ENCODE peak calls at places on chromosomes 6 and 20, in five cellular contexts. One of them, this sample, is unnamed.
A peak's percentile ranks its signal among the peaks of the same experiment; 100 is the strongest.

GRCh38 chr6:52497652-52498408 is 77.7 kb downstream of the EFHC1 start:
- DNase-seq in GM23248: peak; percentile 58
- DNase-seq in RPMI7951: no peak
- DNase-seq in foreskin fibroblast: peak; percentile 64
- DNase-seq in activated naive CD4-positive, alpha-beta T cell treated with anti-CD3 and anti-CD28 coated beads, Interleukin-2, amount 10 ng/mL, durations not matched to agents 7 days and 5 days: no peak
- DNase-seq in this sample: no peak

GRCh38 chr6:30766461-30767157 is 22.3 kb upstream of the IER3 start:
- DNase-seq in GM23248: no peak
- DNase-seq in foreskin fibroblast: no peak
- DNase-seq in activated naive CD4-positive, alpha-beta T cell treated with anti-CD3 and anti-CD28 coated beads, Interleukin-2, amount 10 ng/mL, durations not matched to agents 7 days and 5 days: no peak
- DNase-seq in RPMI7951: peak; percentile 63
- DNase-seq in this sample: no peak

GRCh38 chr6:128713461-128713860 is 169.5 kb upstream of the LAMA2 start:
- DNase-seq in activated naive CD4-positive, alpha-beta T cell treated with anti-CD3 and anti-CD28 coated beads, Interleukin-2, amount 10 ng/mL, durations not matched to agents 7 days and 5 days: no peak
- DNase-seq in foreskin fibroblast: peak; percentile 73
- DNase-seq in GM23248: peak; percentile 71
- DNase-seq in RPMI7951: peak; percentile 65
- DNase-seq in this sample: peak; percentile 66

GRCh38 chr20:15265910-15266309 is 928.5 kb upstream of the FLRT3 start:
- DNase-seq in activated naive CD4-positive, alpha-beta T cell treated with anti-CD3 and anti-CD28 coated beads, Interleukin-2, amount 10 ng/mL, durations not matched to agents 7 days and 5 days: no peak
- DNase-seq in RPMI7951: no peak
- DNase-seq in GM23248: no peak
- DNase-seq in foreskin fibroblast: no peak
- DNase-seq in this sample: no peak

GRCh38 chr6:134908906-134909516 is 40.9 kb downstream of the ALDH8A1 start:
- DNase-seq in foreskin fibroblast: peak; percentile 98
- DNase-seq in RPMI7951: peak; percentile 97
- DNase-seq in GM23248: peak; percentile 99
- DNase-seq in activated naive CD4-positive, alpha-beta T cell treated with anti-CD3 and anti-CD28 coated beads, Interleukin-2, amount 10 ng/mL, durations not matched to agents 7 days and 5 days: peak; percentile 27
- DNase-seq in this sample: peak; percentile 98

GRCh38 chr6:33958208-33958862 is 154.5 kb upstream of the MLN start:
- DNase-seq in RPMI7951: no peak
- DNase-seq in foreskin fibroblast: no peak
- DNase-seq in activated naive CD4-positive, alpha-beta T cell treated with anti-CD3 and anti-CD28 coated beads, Interleukin-2, amount 10 ng/mL, durations not matched to agents 7 days and 5 days: peak; percentile 28
- DNase-seq in GM23248: peak; percentile 8
- DNase-seq in this sample: no peak

GRCh38 chr20:34037121-34037520 is 43.4 kb downstream of the RALY start:
- DNase-seq in foreskin fibroblast: peak; percentile 33
- DNase-seq in activated naive CD4-positive, alpha-beta T cell treated with anti-CD3 and anti-CD28 coated beads, Interleukin-2, amount 10 ng/mL, durations not matched to agents 7 days and 5 days: peak; percentile 63
- DNase-seq in GM23248: peak; percentile 46
- DNase-seq in RPMI7951: no peak
- DNase-seq in this sample: no peak

GRCh38 chr6:5645275-5645674 is 361.4 kb downstream of the NRN1 start:
- DNase-seq in foreskin fibroblast: no peak
- DNase-seq in activated naive CD4-positive, alpha-beta T cell treated with anti-CD3 and anti-CD28 coated beads, Interleukin-2, amount 10 ng/mL, durations not matched to agents 7 days and 5 days: no peak
- DNase-seq in RPMI7951: no peak
- DNase-seq in GM23248: no peak
- DNase-seq in this sample: no peak

GRCh38 chr20:37969949-37970855 is 63.1 kb downstream of the TTI1 start:
- DNase-seq in GM23248: peak; percentile 64
- DNase-seq in activated naive CD4-positive, alpha-beta T cell treated with anti-CD3 and anti-CD28 coated beads, Interleukin-2, amount 10 ng/mL, durations not matched to agents 7 days and 5 days: no peak
- DNase-seq in RPMI7951: peak; percentile 31
- DNase-seq in foreskin fibroblast: no peak
- DNase-seq in this sample: no peak

GRCh38 chr6:126091507-126091906 is 105.2 kb downstream of the TRMT11 start:
- DNase-seq in RPMI7951: no peak
- DNase-seq in activated naive CD4-positive, alpha-beta T cell treated with anti-CD3 and anti-CD28 coated beads, Interleukin-2, amount 10 ng/mL, durations not matched to agents 7 days and 5 days: no peak
- DNase-seq in GM23248: no peak
- DNase-seq in foreskin fibroblast: no peak
- DNase-seq in this sample: no peak

GRCh38 chr6:165649701-165650137 is 13.3 kb downstream of the PDE10A start:
- DNase-seq in foreskin fibroblast: no peak
- DNase-seq in RPMI7951: no peak
- DNase-seq in activated naive CD4-positive, alpha-beta T cell treated with anti-CD3 and anti-CD28 coated beads, Interleukin-2, amount 10 ng/mL, durations not matched to agents 7 days and 5 days: no peak
- DNase-seq in GM23248: no peak
- DNase-seq in this sample: no peak

GRCh38 chr20:62409086-62409853 is 2.2 kb upstream of the CABLES2 start:
- DNase-seq in activated naive CD4-positive, alpha-beta T cell treated with anti-CD3 and anti-CD28 coated beads, Interleukin-2, amount 10 ng/mL, durations not matched to agents 7 days and 5 days: no peak
- DNase-seq in foreskin fibroblast: no peak
- DNase-seq in GM23248: no peak
- DNase-seq in RPMI7951: no peak
- DNase-seq in this sample: no peak

GRCh38 chr20:15205719-15206118 is 868.3 kb upstream of the FLRT3 start:
- DNase-seq in RPMI7951: no peak
- DNase-seq in foreskin fibroblast: peak; percentile 36
- DNase-seq in activated naive CD4-positive, alpha-beta T cell treated with anti-CD3 and anti-CD28 coated beads, Interleukin-2, amount 10 ng/mL, durations not matched to agents 7 days and 5 days: no peak
- DNase-seq in GM23248: peak; percentile 52
- DNase-seq in this sample: no peak

GRCh38 chr6:137304020-137304780 is 85.0 kb upstream of the IFNGR1 start:
- DNase-seq in RPMI7951: no peak
- DNase-seq in GM23248: no peak
- DNase-seq in foreskin fibroblast: no peak
- DNase-seq in activated naive CD4-positive, alpha-beta T cell treated with anti-CD3 and anti-CD28 coated beads, Interleukin-2, amount 10 ng/mL, durations not matched to agents 7 days and 5 days: no peak
- DNase-seq in this sample: no peak